ENCODE peak calls at places on chromosomes 11 and 22, in ten cellular contexts. F is T-helper 2 cell treated with Interferon-gamma antibody and Interleukin-4, amounts not matched to agents 5 μg/mL and 100 μg/mL, for 36 hours; U is ovary; M is foreskin keratinocyte; X is activated CD8-positive, alpha-beta memory T cell treated with anti-CD3 and anti-CD28 coated beads for 4 hours; O is AG09309; G is ELF-1; H is Jurkat, Clone E6-1; I is T-helper 9 cell; K is left colon. L is an unnamed sample.

GRCh38 chr22:46851941-46852340 is 89.5 kb downstream of the TBC1D22A start:
- DNase-seq in H (peak; percentile 18), X (no peak), O (no peak), F (no peak), I (no peak), G (no peak), K (no peak), U (no peak), M (no peak), L (no peak)

GRCh38 chr11:106187860-106188456 is 110.5 kb downstream of the AASDHPPT start:
- DNase-seq in H (no peak), I (no peak), U (no peak), X (no peak), F (no peak), M (no peak), G (no peak), O (no peak), K (no peak), L (no peak)

GRCh38 chr22:27331526-27332281 is 469.9 kb downstream of the MN1 start:
- DNase-seq in K (peak; percentile 25), I (no peak), G (no peak), O (peak; percentile 21), X (no peak), H (no peak), U (peak; percentile 76), F (no peak), M (no peak), L (peak; percentile 1)

GRCh38 chr22:38098410-38099249 is 11.9 kb downstream of the BAIAP2L2 start:
- DNase-seq in K (no peak), O (peak; percentile 11), I (no peak), H (no peak), U (no peak), F (no peak), G (no peak), M (no peak), X (no peak), L (no peak)

GRCh38 chr22:21866821-21867527 is 471 bp downstream of the MAPK1 start:
- DNase-seq in I (no peak), F (peak; percentile 24), K (no peak), H (no peak), U (peak; percentile 35), X (no peak), O (no peak), G (peak; percentile 26), M (no peak), L (peak; percentile 37)

GRCh38 chr22:36281726-36282077 is 28.8 kb downstream of the APOL1 start:
- DNase-seq in K (no peak), X (no peak), I (no peak), M (no peak), O (no peak), F (no peak), U (no peak), H (no peak), G (no peak), L (no peak)

GRCh38 chr11:129237880-129238638 is 45.9 kb upstream of the ARHGAP32 start:
- DNase-seq in M (no peak), G (no peak), X (no peak), K (no peak), U (no peak), H (no peak), I (no peak), F (no peak), O (no peak), L (no peak)

GRCh38 chr11:3799143-3799542 is 1.8 kb upstream of the NUP98 start:
- DNase-seq in K (no peak), O (no peak), U (no peak), X (no peak), G (no peak), H (no peak), M (no peak), F (no peak), I (no peak), L (no peak)

GRCh38 chr11:97739892-97740782 is 1280.6 kb upstream of the CNTN5 start:
- DNase-seq in U (no peak), I (no peak), F (no peak), M (no peak), X (no peak), H (no peak), G (no peak), O (no peak), K (no peak), L (no peak)

GRCh38 chr11:103358251-103358650 is 249.0 kb downstream of the DYNC2H1 start:
- DNase-seq in H (no peak), M (peak; percentile 23), U (no peak), O (no peak), F (no peak), X (no peak), G (no peak), K (no peak), I (no peak), L (no peak)

GRCh38 chr11:61607920-61608599 is 27.2 kb upstream of the SYT7 start:
- DNase-seq in U (no peak), F (no peak), G (no peak), K (no peak), I (no peak), X (no peak), O (no peak), M (no peak), H (no peak), L (no peak)

GRCh38 chr11:78420255-78420764 is 2.7 kb upstream of the GAB2 start:
- DNase-seq in H (no peak), U (peak; percentile 80), M (peak; percentile 19), G (peak; percentile 50), O (peak; percentile 75), F (peak; percentile 44), K (peak; percentile 76), I (peak; percentile 27), X (no peak), L (peak; percentile 67)

GRCh38 chr22:47259990-47260389 is 497.5 kb downstream of the TBC1D22A start:
- DNase-seq in F (no peak), O (no peak), K (no peak), I (no peak), G (no peak), U (no peak), M (no peak), H (peak; percentile 1), X (no peak), L (no peak)

GRCh38 chr11:38296211-38296776 is 1698.3 kb upstream of the RAG2 start:
- DNase-seq in F (no peak), U (no peak), I (no peak), O (no peak), H (no peak), M (no peak), G (no peak), K (no peak), X (no peak), L (no peak)

L was measured in cerebellar cortex.